ENCODE peak calls at places on chromosomes 3 and 15, in eight cellular contexts. One of them, this sample, is unnamed. For H3K9me3 and H3K4me1, the result is how much of the 10 kb centered on the place peaks cover.

GRCh38 chr15:62453979-62454378 is 288.9 kb upstream of the C2CD4B start:
- DNase-seq in adrenal gland: no peak
- DNase-seq in body of pancreas: no peak
- DNase-seq in HCT116: no peak
- DNase-seq in psoas muscle: no peak
- DNase-seq in heart left ventricle: no peak
- DNase-seq in Caco-2: no peak
- DNase-seq in suprapubic skin: no peak
- DNase-seq in this sample: no peak

GRCh38 chr3:101414121-101414520 is 93.7 kb upstream of the IMPG2 start:
- DNase-seq in Caco-2: no peak
- DNase-seq in heart left ventricle: no peak
- DNase-seq in body of pancreas: no peak
- DNase-seq in HCT116: no peak
- DNase-seq in suprapubic skin: no peak
- DNase-seq in psoas muscle: no peak
- DNase-seq in adrenal gland: no peak
- DNase-seq in this sample: no peak

GRCh38 chr3:186432189-186432588 is 70.2 kb upstream of the DGKG start:
- DNase-seq in HCT116: no peak
- DNase-seq in adrenal gland: no peak
- DNase-seq in body of pancreas: no peak
- DNase-seq in Caco-2: no peak
- DNase-seq in suprapubic skin: no peak
- DNase-seq in psoas muscle: no peak
- DNase-seq in heart left ventricle: no peak
- DNase-seq in this sample: no peak

GRCh38 chr15:83100072-83100646 is 7.3 kb upstream of the TM6SF1 start:
- DNase-seq in psoas muscle: no peak
- DNase-seq in HCT116: no peak
- DNase-seq in adrenal gland: no peak
- DNase-seq in body of pancreas: no peak
- DNase-seq in heart left ventricle: no peak
- DNase-seq in suprapubic skin: no peak
- DNase-seq in Caco-2: no peak
- DNase-seq in this sample: peak

GRCh38 chr3:66998899-66999235 is 760 bp downstream of the KBTBD8 start:
- DNase-seq in psoas muscle: no peak
- DNase-seq in Caco-2: no peak
- DNase-seq in HCT116: no peak
- DNase-seq in heart left ventricle: no peak
- DNase-seq in suprapubic skin: peak
- DNase-seq in body of pancreas: no peak
- DNase-seq in adrenal gland: no peak
- DNase-seq in this sample: no peak

GRCh38 chr3:128322030-128323022 is 144.4 kb downstream of the DNAJB8 start:
- DNase-seq in Caco-2: peak
- DNase-seq in body of pancreas: peak
- DNase-seq in adrenal gland: peak
- DNase-seq in heart left ventricle: peak
- DNase-seq in HCT116: no peak
- DNase-seq in suprapubic skin: no peak
- DNase-seq in psoas muscle: peak
- DNase-seq in this sample: no peak

GRCh38 chr15:40190591-40190990 is 29.7 kb downstream of the BUB1B start:
- DNase-seq in heart left ventricle: no peak
- DNase-seq in HCT116: no peak
- DNase-seq in Caco-2: no peak
- DNase-seq in adrenal gland: no peak
- DNase-seq in suprapubic skin: no peak
- DNase-seq in body of pancreas: no peak
- DNase-seq in psoas muscle: no peak
- DNase-seq in this sample: no peak

GRCh38 chr15:89119489-89120478 is 31.5 kb downstream of the ABHD2 start:
- DNase-seq in body of pancreas: peak
- DNase-seq in psoas muscle: no peak
- DNase-seq in adrenal gland: no peak
- DNase-seq in HCT116: no peak
- DNase-seq in heart left ventricle: no peak
- DNase-seq in Caco-2: no peak
- DNase-seq in suprapubic skin: no peak
- DNase-seq in this sample: no peak

GRCh38 chr3:100155105-100155504 is 40.8 kb upstream of the FILIP1L start:
- DNase-seq in adrenal gland: no peak
- DNase-seq in suprapubic skin: no peak
- DNase-seq in psoas muscle: no peak
- DNase-seq in body of pancreas: no peak
- DNase-seq in HCT116: no peak
- DNase-seq in Caco-2: no peak
- DNase-seq in heart left ventricle: no peak
- DNase-seq in this sample: no peak

GRCh38 chr3:125053304-125053699 is 2.5 kb downstream of the HEG1 start:
- DNase-seq in adrenal gland: no peak
- DNase-seq in Caco-2: no peak
- DNase-seq in suprapubic skin: no peak
- DNase-seq in heart left ventricle: no peak
- DNase-seq in psoas muscle: no peak
- DNase-seq in body of pancreas: no peak
- DNase-seq in HCT116: no peak
- DNase-seq in this sample: no peak
- H3K4me3 ChIP-seq in adrenal gland: no peak
- H3K4me3 ChIP-seq in Caco-2: no peak
- H3K4me3 ChIP-seq in suprapubic skin: peak
- H3K4me3 ChIP-seq in heart left ventricle: peak
- H3K4me3 ChIP-seq in psoas muscle: peak
- H3K4me3 ChIP-seq in body of pancreas: no peak
- H3K4me3 ChIP-seq in HCT116: no peak
- H3K4me3 ChIP-seq in this sample: no peak

GRCh38 chr15:26720546-26720945 is 52.3 kb downstream of the GABRB3 start:
- DNase-seq in suprapubic skin: no peak
- DNase-seq in psoas muscle: no peak
- DNase-seq in adrenal gland: no peak
- DNase-seq in heart left ventricle: no peak
- DNase-seq in HCT116: no peak
- DNase-seq in Caco-2: no peak
- DNase-seq in body of pancreas: no peak
- DNase-seq in this sample: no peak
- H3K9me3 ChIP-seq in suprapubic skin: under half
- H3K9me3 ChIP-seq in psoas muscle: under half
- H3K9me3 ChIP-seq in adrenal gland: under half
- H3K9me3 ChIP-seq in heart left ventricle: under half
- H3K9me3 ChIP-seq in HCT116: under half
- H3K9me3 ChIP-seq in Caco-2: under half
- H3K9me3 ChIP-seq in body of pancreas: under half
- H3K9me3 ChIP-seq in this sample: under half

GRCh38 chr3:12356996-12357395 is 68.1 kb downstream of the PPARG start:
- DNase-seq in Caco-2: no peak
- DNase-seq in HCT116: no peak
- DNase-seq in psoas muscle: no peak
- DNase-seq in suprapubic skin: no peak
- DNase-seq in body of pancreas: no peak
- DNase-seq in heart left ventricle: no peak
- DNase-seq in adrenal gland: no peak
- DNase-seq in this sample: no peak
- H3K4me1 ChIP-seq in Caco-2: under half
- H3K4me1 ChIP-seq in HCT116: under half
- H3K4me1 ChIP-seq in psoas muscle: under half
- H3K4me1 ChIP-seq in suprapubic skin: under half
- H3K4me1 ChIP-seq in body of pancreas: under half
- H3K4me1 ChIP-seq in heart left ventricle: under half
- H3K4me1 ChIP-seq in adrenal gland: under half
- H3K4me1 ChIP-seq in this sample: under half

GRCh38 chr15:39075756-39076341 is 505.0 kb upstream of the THBS1 start:
- DNase-seq in body of pancreas: no peak
- DNase-seq in HCT116: no peak
- DNase-seq in suprapubic skin: no peak
- DNase-seq in heart left ventricle: no peak
- DNase-seq in adrenal gland: no peak
- DNase-seq in Caco-2: no peak
- DNase-seq in psoas muscle: no peak
- DNase-seq in this sample: no peak

GRCh38 chr15:39077998-39078397 is 502.9 kb upstream of the THBS1 start:
- DNase-seq in suprapubic skin: no peak
- DNase-seq in heart left ventricle: no peak
- DNase-seq in psoas muscle: no peak
- DNase-seq in body of pancreas: no peak
- DNase-seq in HCT116: no peak
- DNase-seq in Caco-2: no peak
- DNase-seq in adrenal gland: no peak
- DNase-seq in this sample: no peak

GRCh38 chr15:39074341-39074740 is 506.5 kb upstream of the THBS1 start:
- DNase-seq in psoas muscle: no peak
- DNase-seq in HCT116: no peak
- DNase-seq in adrenal gland: no peak
- DNase-seq in Caco-2: no peak
- DNase-seq in suprapubic skin: no peak
- DNase-seq in heart left ventricle: no peak
- DNase-seq in body of pancreas: no peak
- DNase-seq in this sample: no peak

GRCh38 chr15:39079296-39079834 is 501.5 kb upstream of the THBS1 start:
- DNase-seq in psoas muscle: no peak
- DNase-seq in Caco-2: no peak
- DNase-seq in suprapubic skin: no peak
- DNase-seq in HCT116: no peak
- DNase-seq in adrenal gland: no peak
- DNase-seq in heart left ventricle: no peak
- DNase-seq in body of pancreas: no peak
- DNase-seq in this sample: no peak

GRCh38 chr15:39075311-39075710 is 505.6 kb upstream of the THBS1 start:
- DNase-seq in HCT116: no peak
- DNase-seq in suprapubic skin: no peak
- DNase-seq in Caco-2: no peak
- DNase-seq in heart left ventricle: no peak
- DNase-seq in adrenal gland: no peak
- DNase-seq in psoas muscle: no peak
- DNase-seq in body of pancreas: no peak
- DNase-seq in this sample: no peak
- H3K4me3 ChIP-seq in HCT116: no peak
- H3K4me3 ChIP-seq in suprapubic skin: no peak
- H3K4me3 ChIP-seq in Caco-2: no peak
- H3K4me3 ChIP-seq in heart left ventricle: no peak
- H3K4me3 ChIP-seq in adrenal gland: no peak
- H3K4me3 ChIP-seq in psoas muscle: no peak
- H3K4me3 ChIP-seq in body of pancreas: no peak
- H3K4me3 ChIP-seq in this sample: no peak

GRCh38 chr15:79916424-79916823 is 19.6 kb upstream of the MTHFS start:
- DNase-seq in suprapubic skin: no peak
- DNase-seq in body of pancreas: no peak
- DNase-seq in heart left ventricle: no peak
- DNase-seq in Caco-2: no peak
- DNase-seq in adrenal gland: no peak
- DNase-seq in psoas muscle: no peak
- DNase-seq in HCT116: no peak
- DNase-seq in this sample: no peak
- H3K9me3 ChIP-seq in suprapubic skin: half or more
- H3K9me3 ChIP-seq in body of pancreas: under half
- H3K9me3 ChIP-seq in heart left ventricle: half or more
- H3K9me3 ChIP-seq in Caco-2: under half
- H3K9me3 ChIP-seq in adrenal gland: under half
- H3K9me3 ChIP-seq in psoas muscle: half or more
- H3K9me3 ChIP-seq in HCT116: under half
- H3K9me3 ChIP-seq in this sample: under half

DNA sequence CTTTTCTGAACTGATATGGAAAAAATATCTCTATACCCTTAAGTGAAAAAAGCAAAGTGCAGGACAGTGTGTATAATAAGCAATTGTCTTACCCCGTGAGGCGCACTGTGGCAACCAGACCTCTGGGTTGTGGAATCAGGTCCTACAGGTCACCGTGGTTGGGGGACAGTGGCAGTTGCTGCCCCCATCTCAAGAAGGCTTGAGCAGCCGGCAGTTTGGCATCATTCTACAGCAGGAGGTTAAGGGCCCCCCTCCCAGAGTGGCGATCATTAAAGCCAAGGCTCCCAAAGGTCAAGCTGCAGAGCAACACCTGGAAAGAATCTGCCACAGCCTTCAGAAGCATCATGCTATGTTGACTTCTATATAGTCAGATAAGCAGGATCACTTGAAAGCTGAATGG is 56.1 kb upstream of the HERC1 start:
- DNase-seq in Caco-2: no peak
- DNase-seq in HCT116: no peak
- DNase-seq in suprapubic skin: no peak
- DNase-seq in body of pancreas: no peak
- DNase-seq in heart left ventricle: no peak
- DNase-seq in psoas muscle: no peak
- DNase-seq in adrenal gland: no peak
- DNase-seq in this sample: no peak
- H3K4me1 ChIP-seq in Caco-2: under half
- H3K4me1 ChIP-seq in HCT116: under half
- H3K4me1 ChIP-seq in suprapubic skin: under half
- H3K4me1 ChIP-seq in body of pancreas: under half
- H3K4me1 ChIP-seq in heart left ventricle: under half
- H3K4me1 ChIP-seq in psoas muscle: under half
- H3K4me1 ChIP-seq in adrenal gland: under half
- H3K4me1 ChIP-seq in this sample: under half

This sample was measured in HAP-1.